ENCODE peak calls at places on chromosomes 7 and 10, in six cellular contexts. One of them, this sample, is unnamed. For H3K27me3, the result is how much of the 10 kb centered on the place peaks cover.

GRCh38 chr7:35605760-35606159 is 89.2 kb downstream of the HERPUD2 start:
- DNase-seq in CD8-positive, alpha-beta T cell: no peak
- DNase-seq in CD4-positive, alpha-beta T cell: no peak
- DNase-seq in neural progenitor cell: no peak
- DNase-seq in left ventricle myocardium inferior: no peak
- DNase-seq in spleen: no peak
- DNase-seq in this sample: peak

GRCh38 chr7:67105382-67105781 is 108.7 kb downstream of the TYW1 start:
- DNase-seq in spleen: no peak
- DNase-seq in CD8-positive, alpha-beta T cell: no peak
- DNase-seq in left ventricle myocardium inferior: no peak
- DNase-seq in neural progenitor cell: no peak
- DNase-seq in CD4-positive, alpha-beta T cell: no peak
- DNase-seq in this sample: peak

GRCh38 chr7:155864271-155864985 is 52.2 kb upstream of the SHH start:
- DNase-seq in left ventricle myocardium inferior: no peak
- DNase-seq in neural progenitor cell: no peak
- DNase-seq in CD8-positive, alpha-beta T cell: no peak
- DNase-seq in CD4-positive, alpha-beta T cell: no peak
- DNase-seq in spleen: peak
- DNase-seq in this sample: no peak

GRCh38 chr10:70578371-70578947 is 24.1 kb downstream of the PRF1 start:
- DNase-seq in CD8-positive, alpha-beta T cell: peak
- DNase-seq in neural progenitor cell: no peak
- DNase-seq in CD4-positive, alpha-beta T cell: peak
- DNase-seq in left ventricle myocardium inferior: no peak
- DNase-seq in spleen: no peak
- DNase-seq in this sample: peak

GRCh38 chr10:97648557-97649404 is 8.3 kb downstream of the PI4K2A start:
- DNase-seq in CD8-positive, alpha-beta T cell: no peak
- DNase-seq in CD4-positive, alpha-beta T cell: peak
- DNase-seq in spleen: no peak
- DNase-seq in neural progenitor cell: no peak
- DNase-seq in left ventricle myocardium inferior: no peak
- DNase-seq in this sample: peak

GRCh38 chr10:15540729-15541128 is 169.6 kb upstream of the FAM171A1 start:
- DNase-seq in CD8-positive, alpha-beta T cell: no peak
- DNase-seq in left ventricle myocardium inferior: no peak
- DNase-seq in CD4-positive, alpha-beta T cell: no peak
- DNase-seq in spleen: no peak
- DNase-seq in neural progenitor cell: no peak
- DNase-seq in this sample: no peak

GRCh38 chr7:28512648-28513435 is 100.5 kb downstream of the CREB5 start:
- DNase-seq in neural progenitor cell: no peak
- DNase-seq in CD4-positive, alpha-beta T cell: no peak
- DNase-seq in CD8-positive, alpha-beta T cell: no peak
- DNase-seq in spleen: no peak
- DNase-seq in left ventricle myocardium inferior: no peak
- DNase-seq in this sample: no peak

GRCh38 chr10:53601260-53601875 is 828.8 kb upstream of the MBL2 start:
- DNase-seq in left ventricle myocardium inferior: no peak
- DNase-seq in spleen: no peak
- DNase-seq in CD8-positive, alpha-beta T cell: no peak
- DNase-seq in CD4-positive, alpha-beta T cell: no peak
- DNase-seq in neural progenitor cell: peak
- DNase-seq in this sample: peak

GRCh38 chr7:151838861-151839381 is 38.0 kb downstream of the PRKAG2 start:
- DNase-seq in neural progenitor cell: no peak
- DNase-seq in left ventricle myocardium inferior: peak
- DNase-seq in CD4-positive, alpha-beta T cell: peak
- DNase-seq in spleen: peak
- DNase-seq in CD8-positive, alpha-beta T cell: peak
- DNase-seq in this sample: no peak

GRCh38 chr7:129468087-129468486 is 33.9 kb downstream of the STRIP2 start:
- DNase-seq in neural progenitor cell: no peak
- DNase-seq in left ventricle myocardium inferior: no peak
- DNase-seq in spleen: no peak
- DNase-seq in CD8-positive, alpha-beta T cell: no peak
- DNase-seq in CD4-positive, alpha-beta T cell: no peak
- DNase-seq in this sample: peak

GRCh38 chr10:95445837-95446347 is 115.3 kb downstream of the SORBS1 start:
- DNase-seq in CD8-positive, alpha-beta T cell: no peak
- DNase-seq in left ventricle myocardium inferior: peak
- DNase-seq in spleen: no peak
- DNase-seq in CD4-positive, alpha-beta T cell: peak
- DNase-seq in neural progenitor cell: peak
- DNase-seq in this sample: peak

GRCh38 chr10:86936661-86937501 is 20.5 kb downstream of the MMRN2 start:
- DNase-seq in neural progenitor cell: no peak
- DNase-seq in left ventricle myocardium inferior: no peak
- DNase-seq in CD4-positive, alpha-beta T cell: no peak
- DNase-seq in spleen: no peak
- DNase-seq in CD8-positive, alpha-beta T cell: no peak
- DNase-seq in this sample: peak

GRCh38 chr10:30606313-30606712 is 23.2 kb downstream of the LYZL2 start:
- DNase-seq in spleen: no peak
- DNase-seq in CD8-positive, alpha-beta T cell: no peak
- DNase-seq in left ventricle myocardium inferior: no peak
- DNase-seq in neural progenitor cell: no peak
- DNase-seq in CD4-positive, alpha-beta T cell: no peak
- DNase-seq in this sample: no peak

GRCh38 chr10:98694014-98694413 is 247.3 kb upstream of the HPS1 start:
- DNase-seq in spleen: no peak
- DNase-seq in neural progenitor cell: no peak
- DNase-seq in left ventricle myocardium inferior: no peak
- DNase-seq in CD4-positive, alpha-beta T cell: no peak
- DNase-seq in CD8-positive, alpha-beta T cell: no peak
- DNase-seq in this sample: no peak

GRCh38 chr7:138842111-138842510 is 44.1 kb upstream of the ATP6V0A4 start:
- DNase-seq in spleen: no peak
- DNase-seq in left ventricle myocardium inferior: no peak
- DNase-seq in CD4-positive, alpha-beta T cell: no peak
- DNase-seq in CD8-positive, alpha-beta T cell: no peak
- DNase-seq in neural progenitor cell: peak
- DNase-seq in this sample: no peak

GRCh38 chr7:114818501-114818900 is 103.4 kb upstream of the MDFIC start:
- DNase-seq in left ventricle myocardium inferior: no peak
- DNase-seq in spleen: no peak
- DNase-seq in CD4-positive, alpha-beta T cell: no peak
- DNase-seq in CD8-positive, alpha-beta T cell: no peak
- DNase-seq in neural progenitor cell: no peak
- DNase-seq in this sample: peak

GRCh38 chr7:47085491-47086275 is 496.2 kb downstream of the TNS3 start:
- DNase-seq in left ventricle myocardium inferior: no peak
- DNase-seq in spleen: no peak
- DNase-seq in CD8-positive, alpha-beta T cell: no peak
- DNase-seq in neural progenitor cell: no peak
- DNase-seq in CD4-positive, alpha-beta T cell: no peak
- DNase-seq in this sample: no peak

GRCh38 chr10:43843331-43844101 is 194.8 kb upstream of the ZNF32 start:
- DNase-seq in left ventricle myocardium inferior: peak
- DNase-seq in CD4-positive, alpha-beta T cell: no peak
- DNase-seq in spleen: no peak
- DNase-seq in CD8-positive, alpha-beta T cell: no peak
- DNase-seq in neural progenitor cell: no peak
- DNase-seq in this sample: peak

GRCh38 chr10:129963076-129963830 is 821 bp downstream of the EBF3 start:
- DNase-seq in left ventricle myocardium inferior: no peak
- DNase-seq in spleen: peak
- DNase-seq in CD8-positive, alpha-beta T cell: no peak
- DNase-seq in CD4-positive, alpha-beta T cell: no peak
- DNase-seq in neural progenitor cell: peak
- DNase-seq in this sample: peak

GRCh38 chr7:4716946-4717694 is 35.0 kb downstream of the FOXK1 start:
- DNase-seq in CD8-positive, alpha-beta T cell: no peak
- DNase-seq in CD4-positive, alpha-beta T cell: no peak
- DNase-seq in spleen: no peak
- DNase-seq in left ventricle myocardium inferior: no peak
- DNase-seq in neural progenitor cell: no peak
- DNase-seq in this sample: no peak

GRCh38 chr7:92968502-92968901 is 132.1 kb upstream of the CDK6 start:
- DNase-seq in neural progenitor cell: no peak
- DNase-seq in left ventricle myocardium inferior: no peak
- DNase-seq in CD4-positive, alpha-beta T cell: no peak
- DNase-seq in spleen: no peak
- DNase-seq in CD8-positive, alpha-beta T cell: no peak
- DNase-seq in this sample: no peak

GRCh38 chr10:34962866-34963265 is 127.3 kb downstream of the CUL2 start:
- DNase-seq in CD8-positive, alpha-beta T cell: no peak
- DNase-seq in CD4-positive, alpha-beta T cell: no peak
- DNase-seq in left ventricle myocardium inferior: no peak
- DNase-seq in neural progenitor cell: no peak
- DNase-seq in spleen: no peak
- DNase-seq in this sample: no peak

GRCh38 chr7:150745086-150745485 is 7.9 kb downstream of the GIMAP5 start:
- DNase-seq in spleen: no peak
- DNase-seq in CD8-positive, alpha-beta T cell: no peak
- DNase-seq in left ventricle myocardium inferior: no peak
- DNase-seq in neural progenitor cell: no peak
- DNase-seq in CD4-positive, alpha-beta T cell: no peak
- DNase-seq in this sample: no peak
- H3K27me3 ChIP-seq in spleen: under half
- H3K27me3 ChIP-seq in CD8-positive, alpha-beta T cell: under half
- H3K27me3 ChIP-seq in left ventricle myocardium inferior: under half
- H3K27me3 ChIP-seq in neural progenitor cell: half or more
- H3K27me3 ChIP-seq in CD4-positive, alpha-beta T cell: under half
- H3K27me3 ChIP-seq in this sample: under half

GRCh38 chr10:69495666-69496065 is 44.4 kb downstream of the TSPAN15 start:
- DNase-seq in neural progenitor cell: no peak
- DNase-seq in CD8-positive, alpha-beta T cell: no peak
- DNase-seq in CD4-positive, alpha-beta T cell: no peak
- DNase-seq in spleen: peak
- DNase-seq in left ventricle myocardium inferior: no peak
- DNase-seq in this sample: no peak
- H3K27ac ChIP-seq in neural progenitor cell: no peak
- H3K27ac ChIP-seq in CD8-positive, alpha-beta T cell: no peak
- H3K27ac ChIP-seq in CD4-positive, alpha-beta T cell: no peak
- H3K27ac ChIP-seq in spleen: no peak
- H3K27ac ChIP-seq in left ventricle myocardium inferior: no peak
- H3K27ac ChIP-seq in this sample: no peak

GRCh38 chr7:137086896-137087295 is 218.4 kb downstream of the CHRM2 start:
- DNase-seq in CD8-positive, alpha-beta T cell: no peak
- DNase-seq in spleen: no peak
- DNase-seq in left ventricle myocardium inferior: no peak
- DNase-seq in CD4-positive, alpha-beta T cell: no peak
- DNase-seq in neural progenitor cell: no peak
- DNase-seq in this sample: no peak

GRCh38 chr7:137096607-137097006 is 228.2 kb downstream of the CHRM2 start:
- DNase-seq in CD4-positive, alpha-beta T cell: no peak
- DNase-seq in left ventricle myocardium inferior: no peak
- DNase-seq in spleen: no peak
- DNase-seq in neural progenitor cell: no peak
- DNase-seq in CD8-positive, alpha-beta T cell: no peak
- DNase-seq in this sample: no peak

GRCh38 chr7:137097111-137097510 is 228.7 kb downstream of the CHRM2 start:
- DNase-seq in CD8-positive, alpha-beta T cell: no peak
- DNase-seq in left ventricle myocardium inferior: no peak
- DNase-seq in neural progenitor cell: no peak
- DNase-seq in CD4-positive, alpha-beta T cell: no peak
- DNase-seq in spleen: no peak
- DNase-seq in this sample: peak

GRCh38 chr7:137093198-137093597 is 224.7 kb downstream of the CHRM2 start:
- DNase-seq in neural progenitor cell: no peak
- DNase-seq in CD8-positive, alpha-beta T cell: no peak
- DNase-seq in spleen: no peak
- DNase-seq in CD4-positive, alpha-beta T cell: no peak
- DNase-seq in left ventricle myocardium inferior: peak
- DNase-seq in this sample: no peak

DNA sequence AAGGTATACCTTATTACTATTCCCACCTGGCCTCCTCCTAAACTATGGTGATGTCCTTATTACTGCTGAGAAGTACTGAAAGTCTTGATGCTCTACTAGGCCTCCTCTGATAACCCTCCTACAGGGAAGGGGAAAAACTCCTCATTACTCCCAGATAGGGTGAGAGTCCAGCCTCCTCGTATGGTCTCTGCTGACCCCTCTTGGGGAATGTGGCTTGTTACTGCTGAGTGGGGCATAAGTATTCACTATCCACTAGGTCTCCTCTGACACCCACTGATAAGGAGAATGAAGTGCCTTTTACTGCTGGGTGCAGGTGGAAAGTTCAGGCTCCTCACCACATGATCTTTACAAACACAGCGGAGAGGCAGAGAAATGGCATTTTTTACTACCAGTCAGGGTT is 222.9 kb downstream of the CHRM2 start:
- DNase-seq in spleen: no peak
- DNase-seq in left ventricle myocardium inferior: no peak
- DNase-seq in CD4-positive, alpha-beta T cell: no peak
- DNase-seq in neural progenitor cell: peak
- DNase-seq in CD8-positive, alpha-beta T cell: no peak
- DNase-seq in this sample: peak
- TF ChIP-seq CTCF in spleen: no peak
- TF ChIP-seq CTCF in left ventricle myocardium inferior: peak
- TF ChIP-seq CTCF in CD4-positive, alpha-beta T cell: no peak
- TF ChIP-seq CTCF in neural progenitor cell: peak
- TF ChIP-seq CTCF in CD8-positive, alpha-beta T cell: no peak
- TF ChIP-seq CTCF in this sample: peak

DNA sequence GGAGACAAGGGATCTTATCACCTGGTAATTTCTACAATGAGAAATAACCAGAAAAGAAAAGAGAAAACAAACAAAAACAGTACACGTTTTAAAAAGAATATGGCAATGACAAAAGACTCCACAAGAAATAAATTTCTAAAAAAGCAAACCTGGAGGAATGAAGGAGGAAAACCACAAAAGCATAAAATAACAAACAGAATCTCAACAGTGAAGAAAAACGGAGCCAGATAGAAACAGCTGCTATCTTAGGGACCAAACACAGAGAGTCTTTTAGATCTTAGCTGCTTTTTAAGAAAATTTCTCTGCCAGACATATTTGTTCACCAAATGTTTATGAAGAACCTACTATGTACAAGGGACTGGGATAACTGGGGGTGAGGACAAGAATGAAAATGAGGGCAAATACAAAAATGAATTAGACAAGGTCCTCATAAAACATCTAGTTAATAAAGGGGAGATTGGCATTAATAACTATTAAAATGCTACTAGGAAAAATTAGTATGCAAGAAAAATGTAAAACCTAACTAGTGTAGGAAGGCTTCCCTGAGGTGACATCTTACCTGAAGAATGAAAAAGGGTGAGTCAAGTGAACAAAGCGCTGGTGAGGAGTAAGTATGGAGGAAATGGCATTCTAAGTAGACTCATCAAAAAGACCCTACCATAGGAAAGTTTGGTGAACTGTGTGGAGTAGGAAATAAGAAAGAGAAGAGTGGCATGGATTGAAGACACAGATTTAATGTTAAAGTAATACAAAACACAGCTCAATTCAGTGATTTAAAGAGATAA is 34.3 kb downstream of the WASL start:
- DNase-seq in CD8-positive, alpha-beta T cell: no peak
- DNase-seq in CD4-positive, alpha-beta T cell: no peak
- DNase-seq in spleen: no peak
- DNase-seq in left ventricle myocardium inferior: no peak
- DNase-seq in neural progenitor cell: no peak
- DNase-seq in this sample: peak
- H3K27me3 ChIP-seq in CD8-positive, alpha-beta T cell: under half
- H3K27me3 ChIP-seq in CD4-positive, alpha-beta T cell: under half
- H3K27me3 ChIP-seq in spleen: under half
- H3K27me3 ChIP-seq in left ventricle myocardium inferior: under half
- H3K27me3 ChIP-seq in neural progenitor cell: under half
- H3K27me3 ChIP-seq in this sample: under half